ENCODE peak calls at places on chromosomes 7 and 10, in four cellular contexts. One of them, this sample, is unnamed.
A peak's percentile ranks its signal among the peaks of the same experiment; 100 is the strongest.

GRCh38 chr10:23994459-23995046 is 214.4 kb upstream of the KIAA1217 start:
- DNase-seq in CD8-positive, alpha-beta T cell: no peak
- DNase-seq in heart right ventricle: peak; percentile 24
- DNase-seq in left ventricle myocardium inferior: peak; percentile 36
- DNase-seq in this sample: no peak

GRCh38 chr7:13774976-13775375 is 214.5 kb downstream of the ETV1 start:
- DNase-seq in left ventricle myocardium inferior: no peak
- DNase-seq in heart right ventricle: no peak
- DNase-seq in CD8-positive, alpha-beta T cell: no peak
- DNase-seq in this sample: no peak

GRCh38 chr10:93873427-93874115 is 20.2 kb upstream of the SLC35G1 start:
- DNase-seq in left ventricle myocardium inferior: no peak
- DNase-seq in heart right ventricle: no peak
- DNase-seq in CD8-positive, alpha-beta T cell: no peak
- DNase-seq in this sample: no peak

GRCh38 chr7:106354822-106355221 is 70.0 kb upstream of the NAMPT start:
- DNase-seq in CD8-positive, alpha-beta T cell: no peak
- DNase-seq in heart right ventricle: no peak
- DNase-seq in left ventricle myocardium inferior: no peak
- DNase-seq in this sample: no peak

GRCh38 chr7:109126404-109127050 is 556.9 kb downstream of the DNAJB9 start:
- DNase-seq in left ventricle myocardium inferior: no peak
- DNase-seq in heart right ventricle: no peak
- DNase-seq in CD8-positive, alpha-beta T cell: no peak
- DNase-seq in this sample: no peak

GRCh38 chr10:84537447-84537931 is 209.1 kb downstream of the CCSER2 start:
- DNase-seq in left ventricle myocardium inferior: peak; percentile 42
- DNase-seq in CD8-positive, alpha-beta T cell: no peak
- DNase-seq in heart right ventricle: peak; percentile 27
- DNase-seq in this sample: no peak

GRCh38 chr7:134515569-134516468 is 11.5 kb upstream of the AKR1B10 start:
- DNase-seq in heart right ventricle: no peak
- DNase-seq in left ventricle myocardium inferior: no peak
- DNase-seq in CD8-positive, alpha-beta T cell: no peak
- DNase-seq in this sample: no peak

GRCh38 chr10:27099448-27099847 is 846 bp downstream of the ANKRD26 start:
- DNase-seq in left ventricle myocardium inferior: no peak
- DNase-seq in CD8-positive, alpha-beta T cell: no peak
- DNase-seq in heart right ventricle: no peak
- DNase-seq in this sample: no peak

GRCh38 chr10:21496285-21497176 is 29.0 kb downstream of the SKIDA1 start:
- DNase-seq in CD8-positive, alpha-beta T cell: peak; percentile 29
- DNase-seq in left ventricle myocardium inferior: peak; percentile 46
- DNase-seq in heart right ventricle: peak; percentile 52
- DNase-seq in this sample: peak; percentile 44

GRCh38 chr10:6022693-6023092 is 39.5 kb downstream of the IL2RA start:
- DNase-seq in heart right ventricle: no peak
- DNase-seq in left ventricle myocardium inferior: no peak
- DNase-seq in CD8-positive, alpha-beta T cell: no peak
- DNase-seq in this sample: no peak

GRCh38 chr7:123612024-123612423 is 10.4 kb downstream of the ASB15 start:
- DNase-seq in CD8-positive, alpha-beta T cell: no peak
- DNase-seq in left ventricle myocardium inferior: no peak
- DNase-seq in heart right ventricle: no peak
- DNase-seq in this sample: no peak

GRCh38 chr7:41979834-41980307 is 257.1 kb downstream of the GLI3 start:
- DNase-seq in heart right ventricle: no peak
- DNase-seq in CD8-positive, alpha-beta T cell: no peak
- DNase-seq in left ventricle myocardium inferior: no peak
- DNase-seq in this sample: no peak

GRCh38 chr7:128405345-128406146 is 4.2 kb downstream of the IMPDH1 start:
- DNase-seq in heart right ventricle: peak; percentile 69
- DNase-seq in left ventricle myocardium inferior: peak; percentile 58
- DNase-seq in CD8-positive, alpha-beta T cell: peak; percentile 42
- DNase-seq in this sample: peak; percentile 51

GRCh38 chr7:106187613-106188350 is 75.7 kb upstream of the SYPL1 start:
- DNase-seq in heart right ventricle: no peak
- DNase-seq in left ventricle myocardium inferior: no peak
- DNase-seq in CD8-positive, alpha-beta T cell: no peak
- DNase-seq in this sample: no peak

GRCh38 chr7:43108255-43109011 is 4.0 kb upstream of the HECW1 start:
- DNase-seq in left ventricle myocardium inferior: peak; percentile 44
- DNase-seq in CD8-positive, alpha-beta T cell: no peak
- DNase-seq in heart right ventricle: peak; percentile 56
- DNase-seq in this sample: no peak
- TF ChIP-seq CTCF in left ventricle myocardium inferior: peak; percentile 81
- TF ChIP-seq CTCF in CD8-positive, alpha-beta T cell: peak; percentile 66
- TF ChIP-seq CTCF in heart right ventricle: peak; percentile 76
- TF ChIP-seq CTCF in this sample: peak; percentile 71

GRCh38 chr7:104661575-104661974 is 333.2 kb downstream of the LHFPL3 start:
- DNase-seq in heart right ventricle: no peak
- DNase-seq in left ventricle myocardium inferior: no peak
- DNase-seq in CD8-positive, alpha-beta T cell: no peak
- DNase-seq in this sample: no peak
- TF ChIP-seq CTCF in heart right ventricle: no peak
- TF ChIP-seq CTCF in left ventricle myocardium inferior: no peak
- TF ChIP-seq CTCF in CD8-positive, alpha-beta T cell: no peak
- TF ChIP-seq CTCF in this sample: no peak

GRCh38 chr7:151309306-151309705 is 32.3 kb upstream of the NUB1 start:
- DNase-seq in left ventricle myocardium inferior: no peak
- DNase-seq in CD8-positive, alpha-beta T cell: no peak
- DNase-seq in heart right ventricle: no peak
- DNase-seq in this sample: no peak

GRCh38 chr7:151312831-151313809 is 28.5 kb upstream of the NUB1 start:
- DNase-seq in heart right ventricle: no peak
- DNase-seq in CD8-positive, alpha-beta T cell: no peak
- DNase-seq in left ventricle myocardium inferior: no peak
- DNase-seq in this sample: no peak

GRCh38 chr7:151312356-151312755 is 29.3 kb upstream of the NUB1 start:
- DNase-seq in heart right ventricle: no peak
- DNase-seq in CD8-positive, alpha-beta T cell: no peak
- DNase-seq in left ventricle myocardium inferior: no peak
- DNase-seq in this sample: no peak

GRCh38 chr7:151310578-151310977 is 31.0 kb upstream of the NUB1 start:
- DNase-seq in CD8-positive, alpha-beta T cell: no peak
- DNase-seq in heart right ventricle: no peak
- DNase-seq in left ventricle myocardium inferior: no peak
- DNase-seq in this sample: no peak

GRCh38 chr7:151311294-151311864 is 30.2 kb upstream of the NUB1 start:
- DNase-seq in CD8-positive, alpha-beta T cell: no peak
- DNase-seq in heart right ventricle: no peak
- DNase-seq in left ventricle myocardium inferior: no peak
- DNase-seq in this sample: no peak
- TF ChIP-seq CTCF in CD8-positive, alpha-beta T cell: no peak
- TF ChIP-seq CTCF in heart right ventricle: no peak
- TF ChIP-seq CTCF in left ventricle myocardium inferior: no peak
- TF ChIP-seq CTCF in this sample: no peak

GRCh38 chr10:73802276-73802991 is 9.0 kb downstream of the NDST2 start:
- DNase-seq in CD8-positive, alpha-beta T cell: no peak
- DNase-seq in heart right ventricle: no peak
- DNase-seq in left ventricle myocardium inferior: peak; percentile 5
- DNase-seq in this sample: no peak
- TF ChIP-seq CTCF in CD8-positive, alpha-beta T cell: no peak
- TF ChIP-seq CTCF in heart right ventricle: no peak
- TF ChIP-seq CTCF in left ventricle myocardium inferior: no peak
- TF ChIP-seq CTCF in this sample: no peak

DNA sequence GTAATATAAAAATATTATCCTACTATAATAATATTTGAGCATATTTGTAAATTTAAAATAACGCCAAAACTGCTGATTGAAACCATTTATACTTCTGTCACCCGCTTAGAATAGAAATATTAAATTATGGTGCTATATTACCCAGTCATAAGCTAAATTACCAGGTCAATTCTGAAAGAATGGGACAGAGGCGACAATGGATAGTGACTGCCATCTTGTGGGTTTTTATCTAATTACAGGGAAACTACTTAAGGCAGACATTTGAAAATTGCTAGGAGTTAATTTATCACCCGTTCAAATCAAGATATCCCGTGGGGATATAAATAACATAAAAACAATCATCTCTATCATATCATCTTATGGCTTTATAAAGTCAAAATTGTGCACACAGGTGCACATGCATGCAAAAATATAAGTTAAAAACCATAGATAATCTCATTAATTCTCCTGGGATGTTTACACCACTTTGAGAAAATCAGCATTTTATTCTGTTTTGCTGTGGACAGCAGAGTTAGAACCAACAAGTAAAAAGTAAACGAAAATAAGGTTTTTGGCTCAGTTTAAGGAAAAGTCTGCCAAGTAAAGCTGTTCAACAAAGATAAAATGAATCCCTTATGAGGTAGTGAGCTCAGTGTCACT is 41.3 kb upstream of the HPSE2 start:
- DNase-seq in CD8-positive, alpha-beta T cell: no peak
- DNase-seq in heart right ventricle: no peak
- DNase-seq in left ventricle myocardium inferior: no peak
- DNase-seq in this sample: no peak
- TF ChIP-seq CTCF in CD8-positive, alpha-beta T cell: no peak
- TF ChIP-seq CTCF in heart right ventricle: no peak
- TF ChIP-seq CTCF in left ventricle myocardium inferior: no peak
- TF ChIP-seq CTCF in this sample: no peak